ENCODE peak calls at places on chromosome 1, in ten cellular contexts. One of them, this sample, is unnamed.

GRCh38 chr1:15578921-15579682 is 5.7 kb downstream of the AGMAT start:
- DNase-seq in fibroblast of mammary gland: no peak
- DNase-seq in non-pigmented ciliary epithelial cell: no peak
- DNase-seq in endodermal cell: no peak
- DNase-seq in stimulated activated CD4-positive, alpha-beta T cell treated with anti-CD3 and anti-CD28 coated beads, Interleukin-2, amount 100 ng/mL, for 48 hours: no peak
- DNase-seq in HFFc6: no peak
- DNase-seq in heart right ventricle: no peak
- DNase-seq in hypothalamus: no peak
- DNase-seq in ACHN: no peak
- DNase-seq in stimulated activated CD8-positive, alpha-beta memory T cell treated with anti-CD3 and anti-CD28 coated beads, Interleukin-15, amount 100 ng/mL, for 4 hours: no peak
- DNase-seq in this sample: no peak

GRCh38 chr1:230303822-230304221 is 122.3 kb downstream of the PGBD5 start:
- DNase-seq in stimulated activated CD8-positive, alpha-beta memory T cell treated with anti-CD3 and anti-CD28 coated beads, Interleukin-15, amount 100 ng/mL, for 4 hours: no peak
- DNase-seq in HFFc6: peak
- DNase-seq in heart right ventricle: no peak
- DNase-seq in non-pigmented ciliary epithelial cell: peak
- DNase-seq in ACHN: no peak
- DNase-seq in stimulated activated CD4-positive, alpha-beta T cell treated with anti-CD3 and anti-CD28 coated beads, Interleukin-2, amount 100 ng/mL, for 48 hours: no peak
- DNase-seq in endodermal cell: no peak
- DNase-seq in hypothalamus: no peak
- DNase-seq in fibroblast of mammary gland: peak
- DNase-seq in this sample: no peak

GRCh38 chr1:32337855-32338636 is 2.0 kb upstream of the MARCKSL1 start:
- DNase-seq in stimulated activated CD4-positive, alpha-beta T cell treated with anti-CD3 and anti-CD28 coated beads, Interleukin-2, amount 100 ng/mL, for 48 hours: no peak
- DNase-seq in ACHN: no peak
- DNase-seq in hypothalamus: peak
- DNase-seq in endodermal cell: no peak
- DNase-seq in HFFc6: no peak
- DNase-seq in heart right ventricle: no peak
- DNase-seq in fibroblast of mammary gland: no peak
- DNase-seq in non-pigmented ciliary epithelial cell: no peak
- DNase-seq in stimulated activated CD8-positive, alpha-beta memory T cell treated with anti-CD3 and anti-CD28 coated beads, Interleukin-15, amount 100 ng/mL, for 4 hours: no peak
- DNase-seq in this sample: no peak

GRCh38 chr1:86848654-86849053 is 65.3 kb downstream of the SELENOF start:
- DNase-seq in hypothalamus: no peak
- DNase-seq in stimulated activated CD8-positive, alpha-beta memory T cell treated with anti-CD3 and anti-CD28 coated beads, Interleukin-15, amount 100 ng/mL, for 4 hours: no peak
- DNase-seq in HFFc6: no peak
- DNase-seq in non-pigmented ciliary epithelial cell: no peak
- DNase-seq in fibroblast of mammary gland: peak
- DNase-seq in endodermal cell: no peak
- DNase-seq in ACHN: no peak
- DNase-seq in stimulated activated CD4-positive, alpha-beta T cell treated with anti-CD3 and anti-CD28 coated beads, Interleukin-2, amount 100 ng/mL, for 48 hours: no peak
- DNase-seq in heart right ventricle: no peak
- DNase-seq in this sample: no peak

GRCh38 chr1:9439074-9439761 is 100.0 kb upstream of the SLC25A33 start:
- DNase-seq in ACHN: no peak
- DNase-seq in heart right ventricle: no peak
- DNase-seq in stimulated activated CD4-positive, alpha-beta T cell treated with anti-CD3 and anti-CD28 coated beads, Interleukin-2, amount 100 ng/mL, for 48 hours: no peak
- DNase-seq in hypothalamus: no peak
- DNase-seq in stimulated activated CD8-positive, alpha-beta memory T cell treated with anti-CD3 and anti-CD28 coated beads, Interleukin-15, amount 100 ng/mL, for 4 hours: no peak
- DNase-seq in HFFc6: no peak
- DNase-seq in endodermal cell: no peak
- DNase-seq in non-pigmented ciliary epithelial cell: no peak
- DNase-seq in fibroblast of mammary gland: peak
- DNase-seq in this sample: peak

GRCh38 chr1:32126770-32127169 is 18.9 kb downstream of the KPNA6 start:
- DNase-seq in ACHN: no peak
- DNase-seq in hypothalamus: no peak
- DNase-seq in fibroblast of mammary gland: no peak
- DNase-seq in stimulated activated CD4-positive, alpha-beta T cell treated with anti-CD3 and anti-CD28 coated beads, Interleukin-2, amount 100 ng/mL, for 48 hours: no peak
- DNase-seq in endodermal cell: no peak
- DNase-seq in non-pigmented ciliary epithelial cell: no peak
- DNase-seq in heart right ventricle: no peak
- DNase-seq in HFFc6: no peak
- DNase-seq in stimulated activated CD8-positive, alpha-beta memory T cell treated with anti-CD3 and anti-CD28 coated beads, Interleukin-15, amount 100 ng/mL, for 4 hours: no peak
- DNase-seq in this sample: no peak

GRCh38 chr1:215111916-215112315 is 29.4 kb downstream of the KCNK2 start:
- DNase-seq in endodermal cell: no peak
- DNase-seq in ACHN: no peak
- DNase-seq in hypothalamus: no peak
- DNase-seq in stimulated activated CD4-positive, alpha-beta T cell treated with anti-CD3 and anti-CD28 coated beads, Interleukin-2, amount 100 ng/mL, for 48 hours: no peak
- DNase-seq in HFFc6: no peak
- DNase-seq in heart right ventricle: no peak
- DNase-seq in stimulated activated CD8-positive, alpha-beta memory T cell treated with anti-CD3 and anti-CD28 coated beads, Interleukin-15, amount 100 ng/mL, for 4 hours: no peak
- DNase-seq in non-pigmented ciliary epithelial cell: no peak
- DNase-seq in fibroblast of mammary gland: no peak
- DNase-seq in this sample: no peak

GRCh38 chr1:68788762-68789161 is 291.9 kb upstream of the DEPDC1 start:
- DNase-seq in non-pigmented ciliary epithelial cell: no peak
- DNase-seq in HFFc6: no peak
- DNase-seq in endodermal cell: no peak
- DNase-seq in stimulated activated CD8-positive, alpha-beta memory T cell treated with anti-CD3 and anti-CD28 coated beads, Interleukin-15, amount 100 ng/mL, for 4 hours: no peak
- DNase-seq in stimulated activated CD4-positive, alpha-beta T cell treated with anti-CD3 and anti-CD28 coated beads, Interleukin-2, amount 100 ng/mL, for 48 hours: no peak
- DNase-seq in fibroblast of mammary gland: no peak
- DNase-seq in heart right ventricle: no peak
- DNase-seq in hypothalamus: no peak
- DNase-seq in ACHN: no peak
- DNase-seq in this sample: no peak

GRCh38 chr1:237570530-237570929 is 320.2 kb downstream of the ZP4 start:
- DNase-seq in non-pigmented ciliary epithelial cell: no peak
- DNase-seq in stimulated activated CD4-positive, alpha-beta T cell treated with anti-CD3 and anti-CD28 coated beads, Interleukin-2, amount 100 ng/mL, for 48 hours: no peak
- DNase-seq in HFFc6: no peak
- DNase-seq in stimulated activated CD8-positive, alpha-beta memory T cell treated with anti-CD3 and anti-CD28 coated beads, Interleukin-15, amount 100 ng/mL, for 4 hours: no peak
- DNase-seq in endodermal cell: peak
- DNase-seq in hypothalamus: no peak
- DNase-seq in heart right ventricle: no peak
- DNase-seq in fibroblast of mammary gland: no peak
- DNase-seq in ACHN: no peak
- DNase-seq in this sample: no peak

GRCh38 chr1:200131551-200132125 is 104.1 kb downstream of the NR5A2 start:
- DNase-seq in fibroblast of mammary gland: no peak
- DNase-seq in endodermal cell: no peak
- DNase-seq in HFFc6: peak
- DNase-seq in heart right ventricle: no peak
- DNase-seq in hypothalamus: no peak
- DNase-seq in non-pigmented ciliary epithelial cell: peak
- DNase-seq in stimulated activated CD8-positive, alpha-beta memory T cell treated with anti-CD3 and anti-CD28 coated beads, Interleukin-15, amount 100 ng/mL, for 4 hours: no peak
- DNase-seq in stimulated activated CD4-positive, alpha-beta T cell treated with anti-CD3 and anti-CD28 coated beads, Interleukin-2, amount 100 ng/mL, for 48 hours: no peak
- DNase-seq in ACHN: no peak
- DNase-seq in this sample: no peak

GRCh38 chr1:155645648-155646047 is 35.6 kb downstream of the MSTO1 start:
- DNase-seq in ACHN: no peak
- DNase-seq in endodermal cell: no peak
- DNase-seq in HFFc6: no peak
- DNase-seq in fibroblast of mammary gland: peak
- DNase-seq in heart right ventricle: no peak
- DNase-seq in non-pigmented ciliary epithelial cell: no peak
- DNase-seq in stimulated activated CD8-positive, alpha-beta memory T cell treated with anti-CD3 and anti-CD28 coated beads, Interleukin-15, amount 100 ng/mL, for 4 hours: no peak
- DNase-seq in stimulated activated CD4-positive, alpha-beta T cell treated with anti-CD3 and anti-CD28 coated beads, Interleukin-2, amount 100 ng/mL, for 48 hours: no peak
- DNase-seq in hypothalamus: no peak
- DNase-seq in this sample: no peak

This sample was measured in kidney glomerular epithelial cell.